ENCODE peak calls at places on chromosomes 16 and 17, in six cellular contexts. One of them, this sample, is unnamed.
A peak's percentile ranks its signal among the peaks of the same experiment; 100 is the strongest.

GRCh38 chr17:80460286-80460881 is 16.0 kb downstream of the NPTX1 start:
- DNase-seq in mucosa of descending colon: no peak
- DNase-seq in heart right ventricle: peak; percentile 29
- DNase-seq in Panc1: no peak
- DNase-seq in left lung: no peak
- DNase-seq in body of pancreas: no peak
- DNase-seq in this sample: no peak

GRCh38 chr16:78045865-78046581 is 23.7 kb downstream of the CLEC3A start:
- DNase-seq in Panc1: no peak
- DNase-seq in mucosa of descending colon: peak; percentile 69
- DNase-seq in left lung: peak; percentile 48
- DNase-seq in body of pancreas: peak; percentile 84
- DNase-seq in heart right ventricle: peak; percentile 55
- DNase-seq in this sample: peak; percentile 10

GRCh38 chr17:64016248-64016784 is 4.1 kb downstream of the ICAM2 start:
- DNase-seq in left lung: no peak
- DNase-seq in body of pancreas: no peak
- DNase-seq in mucosa of descending colon: no peak
- DNase-seq in heart right ventricle: no peak
- DNase-seq in Panc1: no peak
- DNase-seq in this sample: no peak

GRCh38 chr16:27315333-27316037 is 1.7 kb downstream of the IL4R start:
- DNase-seq in heart right ventricle: peak; percentile 64
- DNase-seq in Panc1: no peak
- DNase-seq in left lung: peak; percentile 57
- DNase-seq in body of pancreas: peak; percentile 18
- DNase-seq in mucosa of descending colon: peak; percentile 63
- DNase-seq in this sample: no peak

GRCh38 chr16:3038256-3038655 is 1.5 kb upstream of the BICDL2 start:
- DNase-seq in body of pancreas: peak; percentile 94
- DNase-seq in left lung: no peak
- DNase-seq in heart right ventricle: no peak
- DNase-seq in mucosa of descending colon: peak; percentile 72
- DNase-seq in Panc1: no peak
- DNase-seq in this sample: no peak

GRCh38 chr16:75112281-75113045 is 4.1 kb downstream of the LDHD start:
- DNase-seq in heart right ventricle: no peak
- DNase-seq in left lung: no peak
- DNase-seq in body of pancreas: no peak
- DNase-seq in mucosa of descending colon: peak; percentile 39
- DNase-seq in Panc1: no peak
- DNase-seq in this sample: no peak

GRCh38 chr17:73163043-73163442 is 1.8 kb upstream of the SSTR2 start:
- DNase-seq in mucosa of descending colon: no peak
- DNase-seq in heart right ventricle: no peak
- DNase-seq in body of pancreas: no peak
- DNase-seq in Panc1: no peak
- DNase-seq in left lung: no peak
- DNase-seq in this sample: no peak

GRCh38 chr17:75130632-75131277 is 787 bp downstream of the NT5C start:
- DNase-seq in Panc1: no peak
- DNase-seq in left lung: peak; percentile 55
- DNase-seq in heart right ventricle: peak; percentile 24
- DNase-seq in body of pancreas: peak; percentile 50
- DNase-seq in mucosa of descending colon: peak; percentile 67
- DNase-seq in this sample: no peak

GRCh38 chr16:78184554-78185183 is 85.2 kb downstream of the WWOX start:
- DNase-seq in heart right ventricle: no peak
- DNase-seq in body of pancreas: no peak
- DNase-seq in mucosa of descending colon: no peak
- DNase-seq in left lung: no peak
- DNase-seq in Panc1: no peak
- DNase-seq in this sample: peak; percentile 18

GRCh38 chr17:4771519-4772234 is at the start of gene TM4SF5:
- DNase-seq in Panc1: no peak
- DNase-seq in body of pancreas: peak; percentile 64
- DNase-seq in mucosa of descending colon: peak; percentile 86
- DNase-seq in heart right ventricle: no peak
- DNase-seq in left lung: no peak
- DNase-seq in this sample: no peak

GRCh38 chr17:43171761-43172487 is 910 bp downstream of the NBR1 start:
- DNase-seq in Panc1: peak; percentile 28
- DNase-seq in left lung: no peak
- DNase-seq in heart right ventricle: peak; percentile 67
- DNase-seq in body of pancreas: peak; percentile 47
- DNase-seq in mucosa of descending colon: no peak
- DNase-seq in this sample: peak; percentile 80

GRCh38 chr16:65660390-65660789 is 538.5 kb upstream of the CDH11 start:
- DNase-seq in mucosa of descending colon: no peak
- DNase-seq in body of pancreas: no peak
- DNase-seq in left lung: no peak
- DNase-seq in heart right ventricle: no peak
- DNase-seq in Panc1: no peak
- DNase-seq in this sample: no peak

GRCh38 chr16:13453325-13453724 is 466.6 kb upstream of the ERCC4 start:
- DNase-seq in left lung: no peak
- DNase-seq in heart right ventricle: no peak
- DNase-seq in Panc1: no peak
- DNase-seq in mucosa of descending colon: no peak
- DNase-seq in body of pancreas: peak; percentile 28
- DNase-seq in this sample: no peak

GRCh38 chr17:65442250-65442649 is 119.2 kb downstream of the AXIN2 start:
- DNase-seq in body of pancreas: no peak
- DNase-seq in mucosa of descending colon: no peak
- DNase-seq in heart right ventricle: no peak
- DNase-seq in Panc1: no peak
- DNase-seq in left lung: no peak
- DNase-seq in this sample: no peak

GRCh38 chr17:65020284-65020683 is 36.3 kb downstream of the GNA13 start:
- DNase-seq in body of pancreas: no peak
- DNase-seq in heart right ventricle: no peak
- DNase-seq in Panc1: no peak
- DNase-seq in mucosa of descending colon: no peak
- DNase-seq in left lung: no peak
- DNase-seq in this sample: peak; percentile 41

GRCh38 chr17:77834170-77835115 is 124.1 kb upstream of the TNRC6C start:
- DNase-seq in Panc1: no peak
- DNase-seq in left lung: peak; percentile 83
- DNase-seq in mucosa of descending colon: no peak
- DNase-seq in heart right ventricle: peak; percentile 67
- DNase-seq in body of pancreas: peak; percentile 32
- DNase-seq in this sample: peak; percentile 77

GRCh38 chr17:63838586-63839184 is 3.8 kb downstream of the SMARCD2 start:
- DNase-seq in heart right ventricle: peak; percentile 85
- DNase-seq in left lung: peak; percentile 81
- DNase-seq in mucosa of descending colon: peak; percentile 75
- DNase-seq in body of pancreas: peak; percentile 95
- DNase-seq in Panc1: no peak
- DNase-seq in this sample: no peak

GRCh38 chr17:77836557-77837041 is 121.9 kb upstream of the TNRC6C start:
- DNase-seq in Panc1: no peak
- DNase-seq in body of pancreas: peak; percentile 44
- DNase-seq in mucosa of descending colon: no peak
- DNase-seq in left lung: no peak
- DNase-seq in heart right ventricle: no peak
- DNase-seq in this sample: no peak

GRCh38 chr16:4183258-4184037 is 58.4 kb downstream of the SRL start:
- DNase-seq in left lung: peak; percentile 94
- DNase-seq in heart right ventricle: peak; percentile 91
- DNase-seq in Panc1: no peak
- DNase-seq in mucosa of descending colon: peak; percentile 98
- DNase-seq in body of pancreas: peak; percentile 93
- DNase-seq in this sample: peak; percentile 65

GRCh38 chr17:42553866-42554249 is 1.1 kb downstream of the HSD17B1 start:
- DNase-seq in mucosa of descending colon: peak; percentile 63
- DNase-seq in body of pancreas: peak; percentile 46
- DNase-seq in left lung: no peak
- DNase-seq in Panc1: no peak
- DNase-seq in heart right ventricle: no peak
- DNase-seq in this sample: no peak

GRCh38 chr17:11996722-11997146 is 541 bp downstream of the ZNF18 start:
- DNase-seq in heart right ventricle: peak; percentile 40
- DNase-seq in mucosa of descending colon: no peak
- DNase-seq in body of pancreas: peak; percentile 55
- DNase-seq in Panc1: no peak
- DNase-seq in left lung: peak; percentile 46
- DNase-seq in this sample: no peak

GRCh38 chr17:4436381-4436780 is 2.6 kb downstream of the SPNS3 start:
- DNase-seq in body of pancreas: no peak
- DNase-seq in left lung: no peak
- DNase-seq in Panc1: no peak
- DNase-seq in mucosa of descending colon: no peak
- DNase-seq in heart right ventricle: no peak
- DNase-seq in this sample: no peak

GRCh38 chr16:56916571-56917403 is 15.2 kb upstream of the HERPUD1 start:
- DNase-seq in Panc1: no peak
- DNase-seq in mucosa of descending colon: no peak
- DNase-seq in heart right ventricle: no peak
- DNase-seq in left lung: no peak
- DNase-seq in body of pancreas: peak; percentile 12
- DNase-seq in this sample: no peak

GRCh38 chr17:82863941-82864720 is 24.3 kb upstream of the ZNF750 start:
- DNase-seq in left lung: peak; percentile 53
- DNase-seq in body of pancreas: no peak
- DNase-seq in mucosa of descending colon: no peak
- DNase-seq in Panc1: no peak
- DNase-seq in heart right ventricle: no peak
- DNase-seq in this sample: no peak

GRCh38 chr17:11997147-11997971 is at the start of gene ZNF18:
- DNase-seq in Panc1: peak; percentile 57
- DNase-seq in left lung: peak; percentile 98
- DNase-seq in body of pancreas: peak; percentile 99
- DNase-seq in heart right ventricle: peak; percentile 96
- DNase-seq in mucosa of descending colon: peak; percentile 98
- DNase-seq in this sample: peak; percentile 77

GRCh38 chr17:7258731-7259554 is 3.3 kb downstream of the CLDN7 start:
- DNase-seq in Panc1: no peak
- DNase-seq in left lung: peak; percentile 85
- DNase-seq in heart right ventricle: no peak
- DNase-seq in body of pancreas: peak; percentile 70
- DNase-seq in mucosa of descending colon: peak; percentile 85
- DNase-seq in this sample: no peak

GRCh38 chr17:55272711-55273578 is 8.2 kb downstream of the HLF start:
- DNase-seq in left lung: no peak
- DNase-seq in heart right ventricle: no peak
- DNase-seq in Panc1: no peak
- DNase-seq in body of pancreas: no peak
- DNase-seq in mucosa of descending colon: no peak
- DNase-seq in this sample: no peak

DNA sequence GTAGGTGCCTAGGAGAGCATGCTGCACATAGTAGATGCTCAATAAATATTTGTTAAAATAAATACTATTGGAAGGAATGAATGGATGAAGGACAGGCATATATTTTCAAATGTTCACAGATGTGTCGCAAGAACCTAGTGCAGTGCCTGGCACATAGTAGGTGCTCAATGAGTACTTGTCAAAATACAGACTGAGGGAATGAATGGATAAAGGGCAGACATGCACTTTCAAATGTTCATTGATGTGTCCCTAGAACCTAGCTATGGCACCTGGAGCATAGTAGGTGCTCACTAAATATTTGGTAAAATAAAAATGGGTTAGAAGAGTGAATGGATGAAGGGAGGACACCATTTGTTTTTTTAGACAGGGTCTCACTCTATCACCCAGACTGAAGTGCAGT is 26.1 kb downstream of the XYLT1 start:
- DNase-seq in Panc1: no peak
- DNase-seq in mucosa of descending colon: no peak
- DNase-seq in heart right ventricle: no peak
- DNase-seq in body of pancreas: no peak
- DNase-seq in left lung: no peak
- DNase-seq in this sample: no peak
- H3K36me3 ChIP-seq in Panc1: no peaks in the 10 kb centered on the region
- H3K36me3 ChIP-seq in mucosa of descending colon: no peaks in the 10 kb centered on the region
- H3K36me3 ChIP-seq in heart right ventricle: no peaks in the 10 kb centered on the region
- H3K36me3 ChIP-seq in body of pancreas: no peaks in the 10 kb centered on the region
- H3K36me3 ChIP-seq in left lung: no peaks in the 10 kb centered on the region
- H3K36me3 ChIP-seq in this sample: no peaks in the 10 kb centered on the region

GRCh38 chr17:1649116-1649843 is 386 bp downstream of the RILP start:
- DNase-seq in body of pancreas: peak; percentile 85
- DNase-seq in heart right ventricle: peak; percentile 83
- DNase-seq in Panc1: no peak
- DNase-seq in left lung: peak; percentile 83
- DNase-seq in mucosa of descending colon: peak; percentile 85
- DNase-seq in this sample: no peak

GRCh38 chr17:1649844-1650409 is at the start of gene RILP:
- DNase-seq in Panc1: no peak
- DNase-seq in heart right ventricle: peak; percentile 89
- DNase-seq in mucosa of descending colon: peak; percentile 94
- DNase-seq in left lung: peak; percentile 91
- DNase-seq in body of pancreas: peak; percentile 96
- DNase-seq in this sample: no peak

GRCh38 chr17:1650731-1651558 is 1.3 kb upstream of the RILP start:
- DNase-seq in body of pancreas: no peak
- DNase-seq in Panc1: no peak
- DNase-seq in left lung: no peak
- DNase-seq in mucosa of descending colon: peak; percentile 72
- DNase-seq in heart right ventricle: no peak
- DNase-seq in this sample: no peak

GRCh38 chr17:1653735-1654134 is 4.1 kb upstream of the RILP start:
- DNase-seq in Panc1: no peak
- DNase-seq in body of pancreas: no peak
- DNase-seq in mucosa of descending colon: no peak
- DNase-seq in heart right ventricle: no peak
- DNase-seq in left lung: no peak
- DNase-seq in this sample: no peak

GRCh38 chr17:1651559-1651844 is 1.8 kb upstream of the RILP start:
- DNase-seq in Panc1: no peak
- DNase-seq in body of pancreas: no peak
- DNase-seq in heart right ventricle: no peak
- DNase-seq in left lung: no peak
- DNase-seq in mucosa of descending colon: no peak
- DNase-seq in this sample: no peak
- H3K36me3 ChIP-seq in Panc1: peaks cover 5% of the 10 kb centered on the region
- H3K36me3 ChIP-seq in body of pancreas: peaks cover 36% of the 10 kb centered on the region
- H3K36me3 ChIP-seq in heart right ventricle: peaks cover 70% of the 10 kb centered on the region
- H3K36me3 ChIP-seq in left lung: peaks cover 65% of the 10 kb centered on the region
- H3K36me3 ChIP-seq in mucosa of descending colon: peaks cover 25% of the 10 kb centered on the region
- H3K36me3 ChIP-seq in this sample: peaks cover 9% of the 10 kb centered on the region

DNA sequence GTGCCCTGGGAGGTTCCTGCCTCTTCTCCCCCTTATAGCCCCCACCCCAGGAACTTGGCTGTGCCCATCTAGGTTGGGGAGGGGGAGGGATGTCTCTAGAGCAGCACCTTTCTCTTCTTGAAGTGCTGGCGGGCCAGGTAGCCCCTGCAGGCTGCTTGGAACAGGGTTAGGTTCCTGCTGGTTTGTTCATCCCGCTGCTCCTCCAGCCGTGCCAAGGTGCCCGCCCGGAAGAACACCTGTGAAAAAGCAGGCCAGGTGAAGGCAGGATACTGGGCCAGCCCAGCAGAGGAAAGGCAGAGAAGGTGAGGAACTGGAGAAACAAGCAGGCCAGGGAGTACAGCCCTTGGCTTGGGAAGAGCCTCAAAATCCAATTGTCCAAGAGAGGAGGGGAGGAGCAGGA is 56.6 kb downstream of the PIPOX start:
- DNase-seq in heart right ventricle: no peak
- DNase-seq in body of pancreas: no peak
- DNase-seq in mucosa of descending colon: no peak
- DNase-seq in Panc1: no peak
- DNase-seq in left lung: no peak
- DNase-seq in this sample: no peak
- H3K36me3 ChIP-seq in heart right ventricle: peaks cover 100% of the 10 kb centered on the region
- H3K36me3 ChIP-seq in body of pancreas: peaks cover 8% of the 10 kb centered on the region
- H3K36me3 ChIP-seq in mucosa of descending colon: peaks cover 13% of the 10 kb centered on the region
- H3K36me3 ChIP-seq in Panc1: peaks cover 4% of the 10 kb centered on the region
- H3K36me3 ChIP-seq in left lung: peaks cover 100% of the 10 kb centered on the region
- H3K36me3 ChIP-seq in this sample: no peaks in the 10 kb centered on the region

GRCh38 chr16:89890200-89890599 is 16.8 kb downstream of the TCF25 start:
- DNase-seq in mucosa of descending colon: no peak
- DNase-seq in body of pancreas: no peak
- DNase-seq in Panc1: no peak
- DNase-seq in left lung: no peak
- DNase-seq in heart right ventricle: no peak
- DNase-seq in this sample: no peak
- H3K36me3 ChIP-seq in mucosa of descending colon: peaks cover 3% of the 10 kb centered on the region
- H3K36me3 ChIP-seq in body of pancreas: peaks cover 20% of the 10 kb centered on the region
- H3K36me3 ChIP-seq in Panc1: peaks cover 10% of the 10 kb centered on the region
- H3K36me3 ChIP-seq in left lung: peaks cover 100% of the 10 kb centered on the region
- H3K36me3 ChIP-seq in heart right ventricle: peaks cover 100% of the 10 kb centered on the region
- H3K36me3 ChIP-seq in this sample: peaks cover 4% of the 10 kb centered on the region

This sample was measured in kidney epithelial cell.